ENCODE peak calls at places on chromosomes 2 and 18, in six cellular contexts. G is A549, A is HepG2, S is endothelial cell of umbilical vein, M is K562, I is GM12878. T is an unnamed sample.

GRCh38 chr18:62938451-62938850 is 223.1 kb downstream of the PHLPP1 start:
- DNase-seq in G (no peak), S (no peak), I (no peak), A (no peak), M (no peak), T (peak)

GRCh38 chr2:46779447-46779941 is 136.1 kb downstream of the MCFD2 start:
- DNase-seq in S (peak), M (no peak), A (no peak), G (no peak), I (no peak), T (no peak)

GRCh38 chr2:48886919-48887318 is 131.4 kb upstream of the LHCGR start:
- DNase-seq in G (no peak), A (no peak), M (no peak), S (no peak), I (no peak), T (no peak)

GRCh38 chr18:70454705-70455322 is 166.0 kb downstream of the SOCS6 start:
- DNase-seq in S (peak), G (peak), A (peak), I (no peak), M (peak), T (peak)

GRCh38 chr2:85601771-85602475 is 575 bp downstream of the TMEM150A start:
- DNase-seq in G (no peak), A (peak), I (no peak), S (no peak), M (no peak), T (no peak)

GRCh38 chr2:45331034-45331786 is 279.9 kb downstream of the SRBD1 start:
- DNase-seq in S (no peak), A (peak), M (no peak), I (no peak), G (no peak), T (no peak)

GRCh38 chr2:59996830-59997229 is 556.6 kb downstream of the BCL11A start:
- DNase-seq in S (no peak), G (no peak), A (no peak), I (no peak), M (no peak), T (no peak)

GRCh38 chr2:16664052-16664731 is 1.4 kb downstream of the CYRIA start:
- DNase-seq in I (no peak), S (peak), M (no peak), G (no peak), A (no peak), T (peak)

GRCh38 chr2:238978507-238978906 is 130.6 kb downstream of the TWIST2 start:
- DNase-seq in S (no peak), I (no peak), M (no peak), A (no peak), G (no peak), T (no peak)

GRCh38 chr2:105329197-105329554 is 359 bp downstream of the TGFBRAP1 start:
- DNase-seq in M (no peak), A (peak), S (no peak), I (no peak), G (peak), T (peak)

GRCh38 chr2:240916571-240917008 is 10.5 kb downstream of the CROCC2 start:
- DNase-seq in A (no peak), M (no peak), S (peak), G (peak), I (no peak), T (peak)

GRCh38 chr2:41966431-41966893 is 81.4 kb upstream of the PKDCC start:
- DNase-seq in G (peak), I (no peak), S (peak), A (peak), M (no peak), T (peak)

GRCh38 chr2:231634412-231634811 is 41.7 kb downstream of the TEX44 start:
- DNase-seq in M (no peak), I (no peak), G (no peak), S (no peak), A (no peak), T (no peak)

GRCh38 chr2:44686561-44686960 is 254.9 kb upstream of the SIX3 start:
- DNase-seq in G (peak), I (no peak), A (no peak), M (no peak), S (peak), T (no peak)

GRCh38 chr2:116487336-116487735 is 1327.2 kb upstream of the DDX18 start:
- DNase-seq in I (no peak), G (no peak), M (no peak), S (no peak), A (no peak), T (no peak)

GRCh38 chr18:79548077-79548450 is 131.5 kb upstream of the CTDP1 start:
- DNase-seq in G (no peak), I (no peak), M (no peak), A (no peak), S (no peak), T (no peak)

GRCh38 chr2:102661846-102662245 is 42.5 kb downstream of the SLC9A2 start:
- DNase-seq in G (no peak), M (no peak), S (no peak), I (no peak), A (no peak), T (no peak)

GRCh38 chr2:70116936-70117554 is 29.8 kb downstream of the PCBP1 start:
- DNase-seq in A (no peak), I (no peak), M (peak), G (no peak), S (no peak), T (no peak)

GRCh38 chr2:152740743-152741328 is 22.4 kb downstream of the ARL6IP6 start:
- DNase-seq in I (no peak), G (peak), M (peak), S (peak), A (peak), T (peak)

GRCh38 chr2:27154481-27154880 is 5.7 kb downstream of the TCF23 start:
- DNase-seq in S (no peak), A (no peak), M (no peak), G (no peak), I (no peak), T (no peak)

GRCh38 chr2:233414777-233415570 is 60.7 kb downstream of the DGKD start:
- DNase-seq in M (no peak), G (no peak), S (no peak), I (no peak), A (no peak), T (no peak)

GRCh38 chr2:6203297-6203959 is 511.2 kb downstream of the SOX11 start:
- DNase-seq in M (no peak), I (no peak), A (no peak), S (no peak), G (no peak), T (no peak)

GRCh38 chr2:119378566-119378965 is 11.8 kb downstream of the DBI start:
- DNase-seq in M (no peak), G (no peak), I (no peak), S (no peak), A (no peak), T (no peak)

GRCh38 chr2:27779417-27780055 is 8.0 kb downstream of the MRPL33 start:
- DNase-seq in A (no peak), S (peak), M (no peak), G (no peak), I (no peak), T (no peak)

GRCh38 chr2:7686016-7686385 is 768.8 kb downstream of the RNF144A start:
- DNase-seq in G (no peak), M (no peak), S (no peak), I (no peak), A (no peak), T (no peak)

GRCh38 chr18:57208056-57208455 is 61.2 kb downstream of the BOD1L2 start:
- DNase-seq in S (no peak), A (peak), I (no peak), G (no peak), M (no peak), T (no peak)

GRCh38 chr2:98771771-98772521 is 41.0 kb upstream of the MGAT4A start:
- DNase-seq in M (no peak), S (no peak), A (no peak), I (no peak), G (no peak), T (peak)

GRCh38 chr2:240894836-240895558 is 959 bp downstream of the MAB21L4 start:
- DNase-seq in M (no peak), G (no peak), S (no peak), I (no peak), A (no peak), T (no peak)

GRCh38 chr2:206198677-206199076 is 39.0 kb downstream of the EEF1B2 start:
- DNase-seq in I (no peak), S (no peak), A (no peak), M (no peak), G (no peak), T (peak)

GRCh38 chr2:162074937-162075688 is 1.1 kb upstream of the DPP4 start:
- DNase-seq in A (peak), M (no peak), G (no peak), I (no peak), S (no peak), T (no peak)

GRCh38 chr2:27075219-27075871 is 3.1 kb upstream of the EMILIN1 start:
- DNase-seq in A (no peak), M (peak), I (peak), G (no peak), S (peak), T (peak)

GRCh38 chr2:123609077-123609476 is 416.0 kb upstream of the CNTNAP5 start:
- DNase-seq in I (no peak), M (no peak), G (no peak), S (no peak), A (no peak), T (no peak)

GRCh38 chr18:24989760-24990547 is 362.0 kb downstream of the ZNF521 start:
- DNase-seq in S (peak), M (no peak), A (no peak), I (no peak), G (no peak), T (no peak)

GRCh38 chr2:237407734-237408133 is 6.2 kb downstream of the COL6A3 start:
- DNase-seq in G (no peak), A (no peak), M (no peak), S (no peak), I (no peak), T (no peak)

GRCh38 chr18:75074196-75075015 is 134.5 kb downstream of the PTGR3 start:
- DNase-seq in A (no peak), M (no peak), G (no peak), I (no peak), S (no peak), T (no peak)

GRCh38 chr2:152924219-152924618 is 205.8 kb downstream of the ARL6IP6 start:
- DNase-seq in I (no peak), S (no peak), A (no peak), M (no peak), G (no peak), T (no peak)

GRCh38 chr18:46042571-46043123 is 29.4 kb downstream of the PSTPIP2 start:
- DNase-seq in M (no peak), G (no peak), S (no peak), A (no peak), I (no peak), T (peak)

GRCh38 chr18:13726228-13726971 is at the start of the genes FAM210A and RNMT:
- DNase-seq in S (peak), G (peak), I (peak), A (peak), M (peak), T (peak)

GRCh38 chr2:160294339-160294803 is 94.3 kb upstream of the ITGB6 start:
- DNase-seq in A (no peak), M (no peak), G (no peak), I (no peak), S (peak), T (peak)

GRCh38 chr18:10248738-10249137 is 205.7 kb upstream of the APCDD1 start:
- DNase-seq in G (no peak), A (no peak), S (no peak), M (no peak), I (no peak), T (no peak)

GRCh38 chr18:10249270-10249669 is 205.2 kb upstream of the APCDD1 start:
- DNase-seq in A (no peak), M (peak), S (no peak), G (no peak), I (no peak), T (no peak)

GRCh38 chr18:10247402-10248117 is 206.9 kb upstream of the APCDD1 start:
- DNase-seq in S (no peak), A (no peak), M (no peak), G (no peak), I (no peak), T (no peak)

GRCh38 chr18:10252494-10252893 is 201.9 kb upstream of the APCDD1 start:
- DNase-seq in I (no peak), M (no peak), G (no peak), S (no peak), A (no peak), T (no peak)

DNA sequence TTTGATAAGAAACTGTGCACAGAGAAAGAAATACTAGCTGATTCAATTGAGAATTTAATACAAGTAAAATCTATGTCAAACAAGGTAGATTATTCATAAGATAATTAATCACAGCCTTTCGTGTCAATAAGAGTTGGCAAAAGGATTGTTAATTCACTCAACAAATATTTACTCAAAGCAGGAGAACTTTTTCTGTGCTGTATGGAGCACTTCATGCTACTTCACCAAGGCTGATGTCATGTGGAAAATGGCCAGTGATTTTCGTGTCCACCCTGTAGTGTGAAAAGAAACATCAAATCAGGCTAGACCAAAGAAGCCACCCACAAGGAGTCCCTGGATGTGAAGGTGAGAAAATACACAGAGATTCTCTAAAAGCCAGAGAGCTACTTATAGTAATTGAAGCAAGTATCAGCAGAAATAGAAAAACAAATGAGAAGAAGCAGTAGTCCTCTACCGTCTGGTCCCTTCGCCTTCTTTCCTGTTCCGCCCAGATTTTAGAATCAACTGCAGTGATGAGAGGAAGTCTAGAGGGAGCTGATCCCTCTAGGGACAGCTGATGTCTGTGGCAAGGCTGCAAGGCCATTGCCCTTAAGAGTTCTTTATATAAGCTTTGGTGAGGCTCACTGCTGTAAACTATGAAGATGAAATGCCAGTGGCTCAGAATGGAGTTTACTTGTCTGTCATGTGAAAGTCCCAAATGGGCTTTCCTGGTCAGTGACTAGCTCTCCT is 201.3 kb upstream of the APCDD1 start:
- DNase-seq in M (no peak), I (no peak), G (no peak), S (no peak), A (no peak), T (peak)
- H3K4me3 ChIP-seq in M (no peak), I (no peak), G (no peak), S (no peak), A (no peak), T (no peak)

GRCh38 chr2:223772363-223772762 is 65.0 kb downstream of the AP1S3 start:
- DNase-seq in M (no peak), S (no peak), A (no peak), G (no peak), I (no peak), T (no peak)
- TF ChIP-seq MYC in M (no peak), S (no peak), A (no peak), G (no peak), I (no peak), T (no peak)

GRCh38 chr2:172072279-172072678 is 13.0 kb upstream of the DLX1 start:
- DNase-seq in M (no peak), G (no peak), S (no peak), I (no peak), A (no peak), T (no peak)
- H3K4me3 ChIP-seq in M (no peak), G (no peak), S (no peak), I (no peak), A (no peak), T (no peak)

GRCh38 chr18:77472486-77472885 is 222.8 kb downstream of the GALR1 start:
- DNase-seq in S (no peak), G (no peak), I (no peak), M (no peak), A (no peak), T (no peak)

DNA sequence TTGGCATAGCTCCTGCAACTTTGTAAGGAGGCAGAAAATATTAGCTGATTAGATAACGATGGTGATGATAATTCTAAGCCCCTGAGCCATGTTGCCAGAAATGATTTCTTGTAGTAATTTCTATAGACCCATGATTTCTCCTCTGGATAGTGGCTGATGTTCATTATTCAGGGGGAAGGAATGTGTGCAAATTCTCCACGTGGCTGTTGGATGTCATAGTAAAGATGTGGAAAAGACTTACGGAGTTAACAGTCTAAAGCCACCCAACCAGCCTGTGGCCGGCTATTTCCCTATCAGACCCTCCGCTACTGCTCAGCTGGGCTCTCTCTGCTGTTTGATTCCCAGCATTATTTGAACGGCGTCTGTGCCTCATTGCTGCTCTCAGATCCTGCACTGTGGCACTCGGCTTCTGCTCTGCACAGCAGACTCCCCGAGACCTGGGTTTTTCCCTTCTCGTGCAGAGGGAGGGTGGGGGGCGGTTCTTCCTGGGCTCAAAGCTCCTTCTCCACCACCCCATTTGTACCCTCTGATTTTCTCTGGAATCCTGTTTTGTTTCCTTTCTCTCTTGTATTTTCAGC is 221.3 kb downstream of the GALR1 start:
- DNase-seq in A (no peak), S (no peak), M (no peak), G (no peak), I (no peak), T (no peak)
- TF ChIP-seq MYC in A (no peak), S (no peak), M (no peak), G (no peak), I (no peak), T (no peak)

DNA sequence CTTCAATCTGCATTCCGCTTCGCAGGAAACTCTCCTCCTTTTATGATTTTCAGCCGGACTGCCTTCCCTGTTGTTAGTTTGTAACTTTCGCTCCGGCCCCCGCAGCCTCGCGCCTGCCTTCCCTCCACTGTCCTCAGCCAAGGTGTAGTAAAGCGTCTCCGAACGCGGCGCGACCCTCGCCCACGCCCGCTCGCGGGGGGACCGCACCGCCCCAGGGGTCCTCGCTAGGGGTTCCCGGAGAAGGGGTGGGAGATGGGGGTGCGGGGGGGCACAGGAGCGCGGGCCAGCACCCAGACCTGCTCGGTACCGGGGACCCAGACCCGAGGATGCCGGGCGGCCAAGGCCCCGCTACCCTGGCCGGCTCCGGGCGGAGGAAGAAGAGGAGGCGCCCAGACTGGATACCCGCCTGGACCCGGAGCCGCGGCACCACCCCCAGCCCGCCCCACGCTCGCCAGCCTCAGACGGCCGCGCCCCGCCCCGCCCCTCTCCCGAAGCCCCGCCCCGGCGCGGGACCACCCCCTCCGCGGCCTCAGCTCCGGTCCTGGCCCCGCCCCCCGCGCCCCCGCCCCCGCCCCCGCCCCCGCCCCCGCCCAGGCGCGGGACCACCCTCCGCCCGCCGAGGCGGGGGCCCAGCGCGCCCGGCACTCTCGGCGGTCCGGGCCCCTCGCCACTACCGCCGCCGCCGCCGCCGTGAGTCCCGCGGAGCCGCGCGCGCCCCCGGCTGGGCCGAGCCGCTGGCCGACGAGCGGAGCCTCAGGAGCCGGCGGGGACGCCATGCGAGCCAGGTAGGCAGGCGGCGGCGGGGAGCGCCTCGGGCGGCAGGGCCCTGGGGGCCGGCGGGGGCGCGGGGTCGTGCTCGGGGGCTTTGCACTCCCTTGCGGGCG is at the start of gene SH3BP4:
- DNase-seq in S (peak), A (peak), M (peak), G (peak), I (no peak), T (no peak)
- H3K4me3 ChIP-seq in S (peak), A (peak), M (no peak), G (peak), I (no peak), T (no peak)

DNA sequence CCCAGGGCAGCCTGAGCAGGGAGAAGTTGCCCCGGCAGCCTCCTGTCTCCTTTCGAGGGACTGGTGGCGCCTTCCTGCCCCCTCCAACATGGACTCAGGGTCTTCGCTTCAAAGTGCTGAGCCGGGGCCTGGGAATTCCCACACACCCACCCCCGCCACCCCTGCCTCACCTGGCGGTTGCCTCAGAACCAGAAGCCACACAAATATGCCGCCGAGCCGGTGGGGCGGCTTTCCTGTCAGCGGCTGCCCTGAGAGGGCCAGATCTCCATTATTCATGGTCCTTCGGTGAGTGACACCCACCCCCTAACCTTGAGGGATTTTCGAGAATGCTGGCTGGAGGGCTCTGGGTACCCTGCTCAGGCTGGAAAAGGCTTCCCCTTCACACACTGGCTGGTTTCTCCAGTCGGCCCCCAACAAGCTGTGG is 71.7 kb downstream of the SMAD7 start:
- DNase-seq in S (no peak), M (no peak), G (no peak), I (no peak), A (no peak), T (no peak)
- TF ChIP-seq MYC in S (no peak), M (no peak), G (no peak), I (no peak), A (no peak), T (no peak)